ENCODE peak calls at places on chromosomes 11 and 22, in four cellular contexts. O is nephron progenitor cell, Q is natural killer cell, S is adrenal gland. Y is an unnamed sample.

GRCh38 chr22:31102441-31103081 is 4.8 kb downstream of the SELENOM start:
- DNase-seq in O (no peak), Q (no peak), S (peak; percentile 95), Y (no peak)

GRCh38 chr11:17077240-17077519 is 287 bp downstream of the RPS13 start:
- DNase-seq in O (no peak), Q (no peak), S (no peak), Y (no peak)

GRCh38 chr22:19886605-19887250 is 32.1 kb upstream of the GNB1L start:
- DNase-seq in O (no peak), Q (no peak), S (no peak), Y (no peak)

GRCh38 chr22:24760708-24761306 is 13.7 kb downstream of the PIWIL3 start:
- DNase-seq in O (no peak), Q (no peak), S (no peak), Y (no peak)

GRCh38 chr11:21625982-21626381 is 566.9 kb upstream of the ANO5 start:
- DNase-seq in O (no peak), Q (no peak), S (peak; percentile 61), Y (no peak)

GRCh38 chr11:73416711-73417265 is 40.6 kb downstream of the RELT start:
- DNase-seq in O (no peak), Q (no peak), S (no peak), Y (no peak)

GRCh38 chr11:6568191-6568918 is 35.1 kb downstream of the RRP8 start:
- DNase-seq in O (no peak), Q (no peak), S (peak; percentile 80), Y (no peak)

GRCh38 chr22:46879083-46879482 is 116.6 kb downstream of the TBC1D22A start:
- DNase-seq in O (no peak), Q (no peak), S (no peak), Y (no peak)

GRCh38 chr22:37843746-37844089 is 416 bp downstream of the ANKRD54 start:
- DNase-seq in O (no peak), Q (no peak), S (peak; percentile 53), Y (peak; percentile 56)

DNA sequence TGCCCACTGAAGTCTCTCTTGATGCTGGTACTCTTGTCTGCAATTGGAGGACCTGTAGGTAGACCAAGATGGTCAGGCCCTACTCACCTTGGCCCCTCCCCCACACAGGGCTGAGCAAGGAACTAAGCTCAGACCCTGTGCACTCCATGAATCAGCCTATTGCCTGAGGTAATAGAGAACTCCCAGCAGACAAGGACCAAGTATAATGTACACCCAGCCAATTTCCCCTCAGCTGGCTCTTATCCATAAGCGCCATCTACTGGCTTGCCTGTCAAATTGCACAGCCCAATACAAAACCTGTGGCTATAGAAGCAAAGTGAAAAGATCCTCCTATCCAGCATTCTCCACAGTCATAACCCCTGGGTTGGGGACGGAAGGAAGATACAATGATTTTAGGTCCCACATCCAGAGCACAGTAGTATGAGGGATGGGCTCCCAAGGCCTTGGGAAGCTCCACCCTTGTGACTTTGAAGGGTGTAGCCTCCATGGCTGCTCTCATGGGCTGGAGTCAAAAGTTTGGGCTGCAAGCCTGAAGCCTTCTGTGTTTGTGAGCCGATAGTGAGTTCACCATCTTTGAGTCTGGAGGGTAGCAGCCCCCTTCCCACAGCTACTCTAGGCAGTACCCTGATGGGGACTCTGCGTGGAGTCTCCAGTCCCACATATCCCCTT is 56.0 kb downstream of the GLYATL2 start:
- DNase-seq in O (peak; percentile 23), Q (no peak), S (peak; percentile 66), Y (no peak)
- TF ChIP-seq CTCF in O (peak; percentile 55), Q (peak; percentile 63), S (peak; percentile 66), Y (peak; percentile 63)

DNA sequence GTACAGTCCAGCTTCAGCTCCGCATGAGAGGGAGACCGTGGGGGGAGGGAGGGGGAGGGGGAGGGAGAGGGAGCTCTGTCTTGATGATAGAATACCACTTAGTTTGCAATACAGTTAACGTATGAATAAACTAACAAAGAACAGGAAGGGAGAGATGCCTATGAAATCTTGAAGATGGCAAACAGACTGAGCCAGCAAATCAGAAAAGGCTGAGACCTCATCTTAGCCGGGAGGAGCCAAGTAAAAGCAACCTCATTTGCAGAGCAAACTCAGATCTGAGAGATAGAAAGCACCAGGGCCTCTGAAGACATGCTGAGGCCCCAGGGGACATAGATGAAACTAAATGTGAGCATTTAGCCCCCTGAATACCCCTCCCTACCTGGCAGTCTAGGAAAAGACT is 23.0 kb downstream of the APLP2 start:
- DNase-seq in O (no peak), Q (no peak), S (no peak), Y (no peak)
- TF ChIP-seq CTCF in O (no peak), Q (no peak), S (no peak), Y (no peak)

GRCh38 chr11:128553662-128554392 is 33.5 kb downstream of the ETS1 start:
- DNase-seq in O (no peak), Q (no peak), S (no peak), Y (no peak)
- TF ChIP-seq CTCF in O (no peak), Q (no peak), S (no peak), Y (no peak)

GRCh38 chr11:67482736-67483497 is at the start of gene AIP:
- DNase-seq in O (peak; percentile 99), Q (peak; percentile 95), S (peak; percentile 98), Y (peak; percentile 95)
- TF ChIP-seq CTCF in O (no peak), Q (no peak), S (peak; percentile 26), Y (peak; percentile 15)

GRCh38 chr22:32728291-32728690 is 73.2 kb upstream of the TIMP3 start:
- DNase-seq in O (no peak), Q (no peak), S (no peak), Y (no peak)

GRCh38 chr22:32733196-32733595 is 68.3 kb upstream of the TIMP3 start:
- DNase-seq in O (no peak), Q (no peak), S (no peak), Y (no peak)

GRCh38 chr22:32729368-32729767 is 72.1 kb upstream of the TIMP3 start:
- DNase-seq in O (no peak), Q (no peak), S (no peak), Y (no peak)

GRCh38 chr22:32733900-32734299 is 67.6 kb upstream of the TIMP3 start:
- DNase-seq in O (no peak), Q (no peak), S (no peak), Y (no peak)

DNA sequence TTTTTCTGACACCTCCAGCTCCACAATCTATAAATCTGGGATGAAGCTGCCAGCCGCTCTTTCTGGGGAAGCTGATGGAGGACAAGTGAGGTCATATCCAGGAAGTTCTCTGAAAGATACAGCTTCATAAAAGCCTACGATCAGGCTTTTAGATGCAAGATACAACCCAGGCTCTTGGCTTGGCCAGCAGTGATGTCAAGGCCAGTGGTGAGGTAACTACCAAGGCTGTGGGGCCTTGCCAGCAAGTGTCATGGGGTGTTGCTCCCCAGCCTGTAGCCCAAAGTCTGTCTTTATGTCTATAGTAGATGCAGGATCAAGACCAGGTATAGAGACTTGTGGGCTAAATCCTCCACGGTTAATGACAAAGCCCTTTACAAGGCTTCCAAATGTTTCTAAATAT is 70.1 kb upstream of the TIMP3 start:
- DNase-seq in O (no peak), Q (no peak), S (no peak), Y (no peak)
- TF ChIP-seq CTCF in O (no peak), Q (no peak), S (no peak), Y (no peak)

GRCh38 chr11:26522912-26523610 is 49.0 kb downstream of the MUC15 start:
- DNase-seq in O (no peak), Q (no peak), S (no peak), Y (no peak)
- TF ChIP-seq CTCF in O (no peak), Q (no peak), S (no peak), Y (peak; percentile 40)

GRCh38 chr11:973237-973636 is 47.6 kb downstream of the AP2A2 start:
- DNase-seq in O (no peak), Q (no peak), S (no peak), Y (no peak)

GRCh38 chr11:978073-978720 is 52.5 kb downstream of the AP2A2 start:
- DNase-seq in O (no peak), Q (no peak), S (peak; percentile 25), Y (no peak)

GRCh38 chr11:978781-979180 is 53.1 kb downstream of the AP2A2 start:
- DNase-seq in O (no peak), Q (no peak), S (no peak), Y (no peak)

GRCh38 chr11:976431-977160 is 50.9 kb downstream of the AP2A2 start:
- DNase-seq in O (no peak), Q (no peak), S (no peak), Y (no peak)

GRCh38 chr11:975824-976223 is 50.2 kb downstream of the AP2A2 start:
- DNase-seq in O (peak; percentile 44), Q (no peak), S (no peak), Y (no peak)
- TF ChIP-seq CTCF in O (no peak), Q (no peak), S (no peak), Y (peak; percentile 34)

Y was measured in progenitor cell of endocrine pancreas.